ENCODE peak calls at places on chromosome 2, in four cellular contexts. Y, P, M and D are unnamed samples.

GRCh38 chr2:76567478-76567877 is 856.8 kb upstream of the GCFC2 start:
- DNase-seq in Y (no peak), P (no peak), M (no peak), D (no peak)

GRCh38 chr2:14631676-14632075 is 841 bp upstream of the LRATD1 start:
- DNase-seq in Y (no peak), P (no peak), M (no peak), D (no peak)

GRCh38 chr2:232838406-232838874 is 31.6 kb upstream of the SNORC start:
- DNase-seq in Y (peak), P (peak), M (peak), D (no peak)

GRCh38 chr2:96386470-96386869 is 50.9 kb downstream of the NCAPH start:
- DNase-seq in Y (no peak), P (no peak), M (no peak), D (no peak)

GRCh38 chr2:16037808-16038457 is 97.6 kb downstream of the MYCN start:
- DNase-seq in Y (no peak), P (no peak), M (no peak), D (no peak)

GRCh38 chr2:41963661-41964525 is 83.9 kb upstream of the PKDCC start:
- DNase-seq in Y (no peak), P (peak), M (no peak), D (peak)

GRCh38 chr2:129748653-129749052 is 230.8 kb upstream of the RAB6C start:
- DNase-seq in Y (no peak), P (no peak), M (no peak), D (no peak)

GRCh38 chr2:184835081-184835728 is 236.9 kb downstream of the ZNF804A start:
- DNase-seq in Y (no peak), P (no peak), M (no peak), D (no peak)

GRCh38 chr2:146523218-146523617 is 1321.6 kb upstream of the ACVR2A start:
- DNase-seq in Y (no peak), P (peak), M (no peak), D (no peak)

GRCh38 chr2:86468162-86469033 is 27.2 kb downstream of the KDM3A start:
- DNase-seq in Y (peak), P (no peak), M (no peak), D (no peak)

GRCh38 chr2:188629890-188630483 is 338.3 kb downstream of the GULP1 start:
- DNase-seq in Y (no peak), P (peak), M (no peak), D (no peak)